ENCODE peak calls at places on chromosome 11, in five cellular contexts. One of them, this sample, is unnamed.

GRCh38 chr11:45939836-45940235 is 17.4 kb downstream of the LARGE2 start:
- DNase-seq in choroid plexus epithelial cell: peak
- DNase-seq in left ventricle myocardium inferior: no peak
- DNase-seq in OCI-M1: no peak
- DNase-seq in fibroblast of villous mesenchyme: no peak
- DNase-seq in this sample: no peak

GRCh38 chr11:128026596-128026995 is 560.8 kb downstream of the ETS1 start:
- DNase-seq in left ventricle myocardium inferior: no peak
- DNase-seq in choroid plexus epithelial cell: peak
- DNase-seq in OCI-M1: no peak
- DNase-seq in fibroblast of villous mesenchyme: peak
- DNase-seq in this sample: peak

GRCh38 chr11:16605440-16605970 is 132.9 kb upstream of the C11orf58 start:
- DNase-seq in left ventricle myocardium inferior: no peak
- DNase-seq in OCI-M1: peak
- DNase-seq in choroid plexus epithelial cell: no peak
- DNase-seq in fibroblast of villous mesenchyme: peak
- DNase-seq in this sample: peak

GRCh38 chr11:58788355-58789023 is 56.0 kb downstream of the GLYATL2 start:
- DNase-seq in left ventricle myocardium inferior: no peak
- DNase-seq in choroid plexus epithelial cell: peak
- DNase-seq in OCI-M1: peak
- DNase-seq in fibroblast of villous mesenchyme: peak
- DNase-seq in this sample: peak

GRCh38 chr11:114281388-114281956 is 14.7 kb upstream of the NNMT start:
- DNase-seq in OCI-M1: no peak
- DNase-seq in choroid plexus epithelial cell: no peak
- DNase-seq in fibroblast of villous mesenchyme: peak
- DNase-seq in left ventricle myocardium inferior: no peak
- DNase-seq in this sample: no peak

GRCh38 chr11:18668131-18668530 is 30.4 kb upstream of the TMEM86A start:
- DNase-seq in fibroblast of villous mesenchyme: no peak
- DNase-seq in choroid plexus epithelial cell: no peak
- DNase-seq in OCI-M1: no peak
- DNase-seq in left ventricle myocardium inferior: no peak
- DNase-seq in this sample: no peak

GRCh38 chr11:110349109-110349996 is 52.9 kb upstream of the RDX start:
- DNase-seq in OCI-M1: peak
- DNase-seq in choroid plexus epithelial cell: no peak
- DNase-seq in fibroblast of villous mesenchyme: no peak
- DNase-seq in left ventricle myocardium inferior: no peak
- DNase-seq in this sample: no peak

GRCh38 chr11:67627788-67628624 is 1.7 kb downstream of the NUDT8 start:
- DNase-seq in fibroblast of villous mesenchyme: no peak
- DNase-seq in left ventricle myocardium inferior: no peak
- DNase-seq in OCI-M1: no peak
- DNase-seq in choroid plexus epithelial cell: no peak
- DNase-seq in this sample: no peak

GRCh38 chr11:57515332-57516060 is at the start of gene SLC43A1:
- DNase-seq in OCI-M1: peak
- DNase-seq in fibroblast of villous mesenchyme: peak
- DNase-seq in choroid plexus epithelial cell: peak
- DNase-seq in left ventricle myocardium inferior: peak
- DNase-seq in this sample: peak

GRCh38 chr11:65432686-65433582 is 10.3 kb downstream of the NEAT1 start:
- DNase-seq in left ventricle myocardium inferior: no peak
- DNase-seq in choroid plexus epithelial cell: peak
- DNase-seq in fibroblast of villous mesenchyme: peak
- DNase-seq in OCI-M1: peak
- DNase-seq in this sample: peak

GRCh38 chr11:112612283-112612849 is 348.9 kb upstream of the NCAM1 start:
- DNase-seq in OCI-M1: no peak
- DNase-seq in choroid plexus epithelial cell: no peak
- DNase-seq in left ventricle myocardium inferior: no peak
- DNase-seq in fibroblast of villous mesenchyme: no peak
- DNase-seq in this sample: no peak

GRCh38 chr11:35114901-35115687 is 23.9 kb upstream of the CD44 start:
- DNase-seq in fibroblast of villous mesenchyme: no peak
- DNase-seq in OCI-M1: no peak
- DNase-seq in choroid plexus epithelial cell: no peak
- DNase-seq in left ventricle myocardium inferior: no peak
- DNase-seq in this sample: no peak

GRCh38 chr11:95228081-95228859 is 2.7 kb downstream of the SESN3 start:
- DNase-seq in left ventricle myocardium inferior: no peak
- DNase-seq in fibroblast of villous mesenchyme: no peak
- DNase-seq in OCI-M1: peak
- DNase-seq in choroid plexus epithelial cell: peak
- DNase-seq in this sample: no peak

GRCh38 chr11:8784936-8785335 is 102.3 kb downstream of the RPL27A start:
- DNase-seq in left ventricle myocardium inferior: no peak
- DNase-seq in fibroblast of villous mesenchyme: no peak
- DNase-seq in choroid plexus epithelial cell: no peak
- DNase-seq in OCI-M1: no peak
- DNase-seq in this sample: no peak

GRCh38 chr11:86592047-86592564 is 80.3 kb downstream of the ME3 start:
- DNase-seq in left ventricle myocardium inferior: no peak
- DNase-seq in fibroblast of villous mesenchyme: peak
- DNase-seq in OCI-M1: peak
- DNase-seq in choroid plexus epithelial cell: peak
- DNase-seq in this sample: peak

GRCh38 chr11:94948070-94948617 is 25.2 kb downstream of the CWC15 start:
- DNase-seq in choroid plexus epithelial cell: peak
- DNase-seq in fibroblast of villous mesenchyme: peak
- DNase-seq in left ventricle myocardium inferior: no peak
- DNase-seq in OCI-M1: peak
- DNase-seq in this sample: peak

GRCh38 chr11:96464695-96465307 is 75.0 kb downstream of the JRKL start:
- DNase-seq in OCI-M1: peak
- DNase-seq in left ventricle myocardium inferior: no peak
- DNase-seq in fibroblast of villous mesenchyme: peak
- DNase-seq in choroid plexus epithelial cell: peak
- DNase-seq in this sample: peak

GRCh38 chr11:84817998-84818397 is 809.1 kb downstream of the DLG2 start:
- DNase-seq in fibroblast of villous mesenchyme: no peak
- DNase-seq in choroid plexus epithelial cell: peak
- DNase-seq in OCI-M1: no peak
- DNase-seq in left ventricle myocardium inferior: no peak
- DNase-seq in this sample: no peak

GRCh38 chr11:5809905-5810792 is 1.4 kb downstream of the OR52N2 start:
- DNase-seq in fibroblast of villous mesenchyme: no peak
- DNase-seq in choroid plexus epithelial cell: no peak
- DNase-seq in left ventricle myocardium inferior: no peak
- DNase-seq in OCI-M1: peak
- DNase-seq in this sample: no peak

GRCh38 chr11:22456993-22457748 is 119.0 kb downstream of the SLC17A6 start:
- DNase-seq in choroid plexus epithelial cell: no peak
- DNase-seq in OCI-M1: no peak
- DNase-seq in fibroblast of villous mesenchyme: no peak
- DNase-seq in left ventricle myocardium inferior: no peak
- DNase-seq in this sample: no peak

GRCh38 chr11:42967653-42968052 is 344.1 kb upstream of the API5 start:
- DNase-seq in left ventricle myocardium inferior: no peak
- DNase-seq in choroid plexus epithelial cell: no peak
- DNase-seq in OCI-M1: no peak
- DNase-seq in fibroblast of villous mesenchyme: no peak
- DNase-seq in this sample: no peak

GRCh38 chr11:74055938-74056337 is 47.1 kb upstream of the UCP3 start:
- DNase-seq in fibroblast of villous mesenchyme: peak
- DNase-seq in left ventricle myocardium inferior: no peak
- DNase-seq in OCI-M1: no peak
- DNase-seq in choroid plexus epithelial cell: peak
- DNase-seq in this sample: peak

GRCh38 chr11:121544956-121545355 is 92.2 kb upstream of the SORL1-AS1 start:
- DNase-seq in left ventricle myocardium inferior: no peak
- DNase-seq in fibroblast of villous mesenchyme: no peak
- DNase-seq in OCI-M1: no peak
- DNase-seq in choroid plexus epithelial cell: no peak
- DNase-seq in this sample: no peak

GRCh38 chr11:109819410-109819809 is 273.8 kb upstream of the ZC3H12C start:
- DNase-seq in fibroblast of villous mesenchyme: no peak
- DNase-seq in OCI-M1: peak
- DNase-seq in left ventricle myocardium inferior: no peak
- DNase-seq in choroid plexus epithelial cell: no peak
- DNase-seq in this sample: no peak

GRCh38 chr11:127806486-127806885 is 780.9 kb downstream of the ETS1 start:
- DNase-seq in OCI-M1: no peak
- DNase-seq in left ventricle myocardium inferior: no peak
- DNase-seq in choroid plexus epithelial cell: no peak
- DNase-seq in fibroblast of villous mesenchyme: no peak
- DNase-seq in this sample: no peak

GRCh38 chr11:41099654-41100053 is 359.8 kb downstream of the LRRC4C start:
- DNase-seq in fibroblast of villous mesenchyme: no peak
- DNase-seq in choroid plexus epithelial cell: no peak
- DNase-seq in left ventricle myocardium inferior: no peak
- DNase-seq in OCI-M1: no peak
- DNase-seq in this sample: no peak

GRCh38 chr11:121892131-121892681 is 223.8 kb downstream of the BLID start:
- DNase-seq in choroid plexus epithelial cell: peak
- DNase-seq in OCI-M1: no peak
- DNase-seq in left ventricle myocardium inferior: peak
- DNase-seq in fibroblast of villous mesenchyme: peak
- DNase-seq in this sample: peak

GRCh38 chr11:88709567-88709966 is 356.2 kb downstream of the GRM5 start:
- DNase-seq in OCI-M1: no peak
- DNase-seq in choroid plexus epithelial cell: no peak
- DNase-seq in left ventricle myocardium inferior: no peak
- DNase-seq in fibroblast of villous mesenchyme: no peak
- DNase-seq in this sample: no peak

GRCh38 chr11:87265132-87265531 is 227.4 kb downstream of the TMEM135 start:
- DNase-seq in left ventricle myocardium inferior: no peak
- DNase-seq in OCI-M1: no peak
- DNase-seq in choroid plexus epithelial cell: peak
- DNase-seq in fibroblast of villous mesenchyme: peak
- DNase-seq in this sample: no peak

This sample was measured in mesenchymal stem cell.